ENCODE peak calls at places on chromosomes 4 and X, in four cellular contexts. Q, J, C and M are unnamed samples.

GRCh38 chr4:3406431-3406830 is 35.3 kb upstream of the HGFAC start:
- DNase-seq in Q (peak), J (no peak), C (no peak), M (no peak)

GRCh38 chr4:174316954-174317353 is 33.2 kb downstream of the CEP44 start:
- DNase-seq in Q (no peak), J (peak), C (no peak), M (no peak)

GRCh38 chr4:80619070-80619674 is 283.6 kb downstream of the CFAP299 start:
- DNase-seq in Q (peak), J (peak), C (peak), M (no peak)

GRCh38 chr4:86935833-86936721 is 1.3 kb downstream of the AFF1 start:
- DNase-seq in Q (peak), J (peak), C (peak), M (peak)

GRCh38 chrX:104695593-104695992 is 129.6 kb downstream of the IL1RAPL2 start:
- DNase-seq in Q (no peak), J (no peak), C (no peak), M (no peak)

GRCh38 chr4:139556735-139557505 is 901 bp upstream of the SETD7 start:
- DNase-seq in Q (peak), J (no peak), C (no peak), M (no peak)

GRCh38 chr4:28966982-28967381 is 1753.2 kb upstream of the PCDH7 start:
- DNase-seq in Q (no peak), J (no peak), C (no peak), M (no peak)

GRCh38 chrX:37644381-37645305 is 40.9 kb upstream of the XK start:
- DNase-seq in Q (no peak), J (no peak), C (no peak), M (no peak)

GRCh38 chr4:24471623-24472510 is 112.5 kb downstream of the DHX15 start:
- DNase-seq in Q (no peak), J (peak), C (no peak), M (peak)

GRCh38 chr4:38802561-38803355 is 1.8 kb downstream of the TLR1 start:
- DNase-seq in Q (no peak), J (no peak), C (no peak), M (no peak)

GRCh38 chr4:141215030-141215429 is 5.7 kb upstream of the ZNF330 start:
- DNase-seq in Q (no peak), J (peak), C (no peak), M (no peak)

GRCh38 chrX:136170109-136170800 is 22.9 kb downstream of the FHL1 start:
- DNase-seq in Q (no peak), J (peak), C (no peak), M (peak)

GRCh38 chr4:100590308-100590707 is 72.5 kb upstream of the EMCN start:
- DNase-seq in Q (no peak), J (no peak), C (no peak), M (no peak)

GRCh38 chr4:88360791-88361190 is 17.9 kb upstream of the HERC6 start:
- DNase-seq in Q (no peak), J (no peak), C (no peak), M (no peak)

GRCh38 chr4:54104907-54105306 is 4.9 kb downstream of the GSX2 start:
- DNase-seq in Q (no peak), J (no peak), C (no peak), M (no peak)

GRCh38 chr4:161360982-161361381 is 802.8 kb downstream of the FSTL5 start:
- DNase-seq in Q (no peak), J (no peak), C (no peak), M (no peak)

GRCh38 chr4:110902500-110902899 is 279.6 kb upstream of the PITX2 start:
- DNase-seq in Q (no peak), J (peak), C (no peak), M (peak)

GRCh38 chr4:110897779-110898178 is 274.9 kb upstream of the PITX2 start:
- DNase-seq in Q (no peak), J (no peak), C (no peak), M (no peak)

GRCh38 chr4:110898290-110898689 is 275.4 kb upstream of the PITX2 start:
- DNase-seq in Q (no peak), J (no peak), C (no peak), M (no peak)

GRCh38 chr4:110904435-110905050 is 281.7 kb upstream of the PITX2 start:
- DNase-seq in Q (no peak), J (no peak), C (no peak), M (no peak)

DNA sequence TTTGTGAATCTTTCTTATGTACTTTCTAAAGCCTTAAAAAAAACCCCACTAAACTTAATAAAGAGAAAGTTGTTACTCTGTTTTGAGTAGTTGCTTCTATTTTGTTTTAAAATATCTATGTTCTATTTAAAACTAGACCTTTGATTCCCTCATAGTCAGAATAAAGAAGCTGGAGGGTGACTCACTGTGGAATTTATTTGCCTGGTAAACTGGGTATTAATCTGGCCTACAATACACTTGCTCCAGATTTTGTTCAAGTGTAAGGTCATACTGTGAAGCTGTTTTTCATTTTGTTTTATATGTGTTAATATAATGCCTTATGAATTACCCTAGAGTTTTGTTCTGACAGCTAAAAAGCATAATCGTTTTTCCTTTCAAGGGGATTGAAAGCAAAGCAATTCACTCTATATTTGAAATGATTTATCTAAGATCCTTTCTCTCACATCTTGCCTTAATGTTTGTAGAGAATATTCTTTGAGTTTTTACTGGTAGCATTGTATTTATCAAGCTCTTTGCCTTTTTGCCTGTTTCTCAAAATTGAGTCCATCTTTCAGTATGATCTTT is 277.4 kb upstream of the PITX2 start:
- DNase-seq in Q (no peak), J (no peak), C (no peak), M (peak)
- H3K4me3 ChIP-seq in Q (no peak), J (no peak), C (no peak), M (no peak)

GRCh38 chr4:134773497-134774000 is 572.0 kb upstream of the PABPC4L start:
- DNase-seq in Q (no peak), J (no peak), C (no peak), M (no peak)

GRCh38 chr4:134780244-134780643 is 578.7 kb upstream of the PABPC4L start:
- DNase-seq in Q (no peak), J (no peak), C (no peak), M (no peak)

DNA sequence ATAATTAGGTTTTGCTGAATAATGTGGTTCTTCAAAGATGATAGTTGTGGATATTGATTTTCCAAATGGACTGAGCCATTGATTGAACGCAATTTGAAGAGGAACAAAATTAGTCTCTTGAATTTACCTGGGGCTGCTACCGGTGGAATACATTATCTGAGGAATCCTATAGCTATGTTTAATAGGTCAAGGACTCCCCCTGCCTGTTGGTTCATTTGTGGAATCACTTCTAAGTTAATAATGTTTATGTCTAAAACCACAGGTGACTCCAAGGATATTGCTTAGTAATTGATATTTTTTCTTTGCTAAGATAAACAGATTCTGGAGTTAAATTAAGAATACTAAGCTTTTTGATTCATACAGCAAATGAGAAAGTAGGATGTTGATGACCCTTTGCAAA is 576.0 kb upstream of the PABPC4L start:
- DNase-seq in Q (no peak), J (no peak), C (no peak), M (no peak)
- TF ChIP-seq CTCF in Q (no peak), J (no peak), C (no peak), M (no peak)

GRCh38 chr4:37393889-37394288 is 149.3 kb downstream of the NWD2 start:
- DNase-seq in Q (no peak), J (no peak), C (no peak), M (no peak)
- H3K4me3 ChIP-seq in Q (no peak), J (no peak), C (no peak), M (no peak)

GRCh38 chrX:41956027-41956426 is 32.7 kb upstream of the CASK start:
- DNase-seq in Q (no peak), J (no peak), C (no peak), M (peak)
- TF ChIP-seq CTCF in Q (no peak), J (no peak), C (no peak), M (no peak)

GRCh38 chrX:24294619-24295018 is 19.2 kb downstream of the SUPT20HL2 start:
- DNase-seq in Q (no peak), J (peak), C (no peak), M (no peak)

GRCh38 chrX:24293412-24293811 is 20.5 kb downstream of the SUPT20HL2 start:
- DNase-seq in Q (no peak), J (no peak), C (no peak), M (no peak)

GRCh38 chrX:24298191-24298590 is 15.7 kb downstream of the SUPT20HL2 start:
- DNase-seq in Q (no peak), J (no peak), C (no peak), M (no peak)

GRCh38 chrX:24292358-24292757 is 21.5 kb downstream of the SUPT20HL2 start:
- DNase-seq in Q (no peak), J (no peak), C (no peak), M (no peak)
- H3K4me3 ChIP-seq in Q (no peak), J (no peak), C (no peak), M (no peak)

DNA sequence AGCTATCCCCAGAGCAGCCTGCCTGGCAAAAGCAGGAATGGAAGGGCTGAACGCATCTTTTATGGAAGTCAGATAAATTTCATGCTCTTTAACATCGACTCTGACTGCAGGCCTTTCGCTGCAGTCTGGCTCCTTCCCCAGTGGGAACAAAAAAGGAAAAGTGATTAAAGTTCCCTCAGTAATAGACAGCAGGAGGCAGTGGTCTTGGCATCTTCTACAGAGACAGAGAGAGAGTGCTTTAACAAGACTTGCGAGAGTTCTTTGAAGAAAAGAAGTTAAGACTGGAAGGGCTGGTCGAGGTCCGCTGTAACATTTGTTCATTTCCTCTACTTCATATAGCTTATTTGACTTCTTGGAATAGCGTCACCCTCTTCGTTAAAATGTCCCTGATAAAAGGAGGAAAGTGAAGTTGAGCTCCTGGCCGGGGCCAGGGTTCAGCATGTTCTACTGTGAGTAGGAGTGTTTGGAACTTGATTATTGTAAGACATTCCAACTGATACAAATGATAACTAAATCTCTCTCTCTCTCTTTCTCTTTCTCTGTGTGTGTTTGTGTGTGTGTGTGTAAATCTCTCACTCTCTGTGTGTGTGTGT is 179.8 kb downstream of the SLIT2 start:
- DNase-seq in Q (peak), J (peak), C (no peak), M (no peak)
- TF ChIP-seq CTCF in Q (no peak), J (peak), C (no peak), M (no peak)

GRCh38 chr4:105956566-105956965 is 61.3 kb downstream of the NPNT start:
- DNase-seq in Q (no peak), J (no peak), C (no peak), M (peak)
- H3K4me3 ChIP-seq in Q (no peak), J (no peak), C (no peak), M (no peak)